ENCODE peak calls at places on chromosomes 12 and 14, in ten cellular contexts. O is HepG2, L is K562, Y is stomach, B is ovary, F is A549, Z is suprapubic skin, G is transverse colon, R is SK-N-SH, K is GM12878. S is an unnamed sample.

GRCh38 chr12:12039897-12040296 is 30.8 kb upstream of the BCL2L14 start:
- DNase-seq in O (no peak), L (no peak), Y (no peak), B (no peak), F (no peak), Z (no peak), G (peak; percentile 55), R (no peak), K (no peak), S (no peak)

GRCh38 chr14:24941719-24942118 is 108.2 kb downstream of the STXBP6 start:
- DNase-seq in O (no peak), L (no peak), Y (peak; percentile 66), B (no peak), F (no peak), Z (no peak), G (peak; percentile 68), R (no peak), K (no peak), S (no peak)

GRCh38 chr12:90211017-90211416 is 502.4 kb upstream of the ATP2B1 start:
- DNase-seq in O (no peak), L (no peak), Y (no peak), B (no peak), F (peak; percentile 5), Z (no peak), G (no peak), R (no peak), K (no peak), S (no peak)

GRCh38 chr12:92414383-92415065 is 268.9 kb upstream of the BTG1 start:
- DNase-seq in O (no peak), L (no peak), Y (no peak), B (no peak), F (no peak), Z (no peak), G (no peak), R (no peak), K (no peak), S (no peak)

GRCh38 chr12:530308-530707 is 70.6 kb downstream of the B4GALNT3 start:
- DNase-seq in O (no peak), L (no peak), Y (no peak), B (no peak), F (no peak), Z (no peak), G (no peak), R (no peak), K (no peak), S (no peak)

GRCh38 chr12:113826805-113827204 is 139.3 kb downstream of the RBM19 start:
- DNase-seq in O (no peak), L (peak; percentile 29), Y (no peak), B (no peak), F (peak; percentile 27), Z (no peak), G (no peak), R (no peak), K (no peak), S (no peak)

GRCh38 chr12:16675438-16675837 is 69.5 kb upstream of the LMO3 start:
- DNase-seq in O (no peak), L (no peak), Y (no peak), B (no peak), F (no peak), Z (no peak), G (no peak), R (no peak), K (no peak), S (no peak)

GRCh38 chr12:47080725-47081502 is 1.2 kb upstream of the AMIGO2 start:
- DNase-seq in O (no peak), L (peak; percentile 22), Y (peak; percentile 50), B (peak; percentile 60), F (no peak), Z (peak; percentile 84), G (peak; percentile 58), R (no peak), K (no peak), S (peak; percentile 28)

GRCh38 chr12:121283388-121283787 is 13.1 kb downstream of the CAMKK2 start:
- DNase-seq in O (no peak), L (no peak), Y (no peak), B (no peak), F (no peak), Z (no peak), G (no peak), R (no peak), K (no peak), S (no peak)

GRCh38 chr12:121283841-121284240 is 12.7 kb downstream of the CAMKK2 start:
- DNase-seq in O (no peak), L (no peak), Y (no peak), B (no peak), F (no peak), Z (no peak), G (no peak), R (no peak), K (no peak), S (no peak)

GRCh38 chr12:121282072-121282742 is 14.3 kb downstream of the CAMKK2 start:
- DNase-seq in O (no peak), L (no peak), Y (no peak), B (no peak), F (no peak), Z (no peak), G (no peak), R (no peak), K (no peak), S (no peak)

GRCh38 chr12:121285856-121286255 is 10.7 kb downstream of the CAMKK2 start:
- DNase-seq in O (no peak), L (no peak), Y (no peak), B (no peak), F (no peak), Z (no peak), G (no peak), R (no peak), K (no peak), S (no peak)

DNA sequence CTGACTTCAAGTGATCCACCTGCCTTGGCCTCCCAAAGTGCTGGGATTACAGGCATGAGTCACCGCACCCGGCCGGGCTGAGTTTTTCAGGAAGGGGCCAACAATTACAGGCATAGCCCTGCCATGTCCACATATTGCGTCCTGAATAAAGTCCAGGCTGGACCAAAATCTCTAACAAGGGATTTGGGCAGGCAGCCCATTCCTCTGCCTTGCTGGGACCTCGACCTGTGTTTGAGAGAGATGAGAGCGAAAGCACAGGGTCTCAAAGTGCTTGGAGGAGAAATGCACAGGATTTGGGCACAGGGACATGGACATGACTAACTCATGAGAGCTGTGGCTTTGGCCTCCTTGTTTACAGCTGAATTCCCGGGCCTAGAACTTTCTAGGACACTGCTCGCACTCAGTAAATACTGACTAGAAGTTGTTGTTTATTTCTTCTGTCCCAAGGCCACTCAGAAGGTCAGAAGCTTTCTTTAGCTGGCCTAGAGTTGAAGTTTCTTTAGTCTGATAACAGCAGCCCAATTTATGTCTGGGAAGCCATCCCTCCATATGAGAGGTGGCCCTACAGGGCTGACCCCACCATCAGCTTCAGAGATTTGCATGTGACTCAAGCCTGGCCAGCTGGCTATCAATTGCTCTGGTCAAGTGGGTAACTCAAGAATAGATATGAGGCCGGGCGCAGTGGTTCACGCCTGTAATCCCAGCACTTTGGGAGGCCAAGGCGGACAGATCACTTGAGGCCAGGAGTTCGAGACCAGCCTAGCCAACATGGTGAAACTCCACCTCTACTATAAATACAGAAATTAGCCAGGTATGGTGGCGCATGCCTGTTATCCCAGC is 11.7 kb downstream of the CAMKK2 start:
- DNase-seq in O (no peak), L (peak; percentile 8), Y (peak; percentile 39), B (peak; percentile 71), F (no peak), Z (no peak), G (peak; percentile 35), R (no peak), K (no peak), S (no peak)
- TF ChIP-seq EP300 in O (no peak), L (no peak), Y (no peak), B (no peak), F (no peak), Z (no peak), G (no peak), R (no peak), K (no peak), S (no peak)

DNA sequence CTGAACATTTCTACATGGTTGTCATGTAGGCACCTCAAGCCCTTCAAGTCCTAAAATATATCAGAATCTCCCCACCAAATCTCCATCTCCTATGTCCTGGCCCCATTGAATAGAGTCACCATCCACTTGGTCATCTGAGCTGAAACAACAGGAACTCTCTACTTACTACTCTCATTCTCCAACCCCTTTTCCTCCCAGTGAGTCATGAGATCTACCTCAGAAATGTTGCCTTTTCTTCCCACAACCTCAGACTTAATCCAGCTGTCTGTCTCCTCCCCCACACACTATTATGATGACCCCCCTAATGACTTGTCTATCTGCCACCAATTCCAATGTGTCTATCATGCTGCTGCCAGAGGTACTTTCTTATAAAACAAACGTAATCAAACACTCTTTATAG is 72.3 kb upstream of the TMEM263 start:
- DNase-seq in O (no peak), L (no peak), Y (no peak), B (no peak), F (no peak), Z (no peak), G (no peak), R (no peak), K (no peak), S (no peak)
- TF ChIP-seq EP300 in O (no peak), L (no peak), Y (no peak), B (no peak), F (no peak), Z (no peak), G (no peak), R (no peak), K (no peak), S (no peak)

GRCh38 chr14:55348766-55349453 is 62.7 kb downstream of the ATG14 start:
- DNase-seq in O (no peak), L (no peak), Y (no peak), B (no peak), F (no peak), Z (no peak), G (no peak), R (no peak), K (no peak), S (no peak)
- TF ChIP-seq EP300 in O (no peak), L (no peak), Y (no peak), B (no peak), F (no peak), Z (no peak), G (no peak), R (no peak), K (no peak), S (no peak)

GRCh38 chr14:67942311-67942710 is 122.7 kb downstream of the RAD51B start:
- DNase-seq in O (no peak), L (no peak), Y (no peak), B (no peak), F (no peak), Z (no peak), G (no peak), R (no peak), K (no peak), S (no peak)

GRCh38 chr14:67940476-67940875 is 120.9 kb downstream of the RAD51B start:
- DNase-seq in O (peak; percentile 27), L (no peak), Y (no peak), B (no peak), F (no peak), Z (no peak), G (no peak), R (no peak), K (no peak), S (no peak)

GRCh38 chr14:67941456-67942018 is 122.0 kb downstream of the RAD51B start:
- DNase-seq in O (peak; percentile 26), L (no peak), Y (no peak), B (no peak), F (no peak), Z (no peak), G (no peak), R (no peak), K (no peak), S (no peak)

GRCh38 chr14:67938046-67938445 is 118.5 kb downstream of the RAD51B start:
- DNase-seq in O (no peak), L (no peak), Y (no peak), B (no peak), F (no peak), Z (no peak), G (no peak), R (no peak), K (no peak), S (no peak)

DNA sequence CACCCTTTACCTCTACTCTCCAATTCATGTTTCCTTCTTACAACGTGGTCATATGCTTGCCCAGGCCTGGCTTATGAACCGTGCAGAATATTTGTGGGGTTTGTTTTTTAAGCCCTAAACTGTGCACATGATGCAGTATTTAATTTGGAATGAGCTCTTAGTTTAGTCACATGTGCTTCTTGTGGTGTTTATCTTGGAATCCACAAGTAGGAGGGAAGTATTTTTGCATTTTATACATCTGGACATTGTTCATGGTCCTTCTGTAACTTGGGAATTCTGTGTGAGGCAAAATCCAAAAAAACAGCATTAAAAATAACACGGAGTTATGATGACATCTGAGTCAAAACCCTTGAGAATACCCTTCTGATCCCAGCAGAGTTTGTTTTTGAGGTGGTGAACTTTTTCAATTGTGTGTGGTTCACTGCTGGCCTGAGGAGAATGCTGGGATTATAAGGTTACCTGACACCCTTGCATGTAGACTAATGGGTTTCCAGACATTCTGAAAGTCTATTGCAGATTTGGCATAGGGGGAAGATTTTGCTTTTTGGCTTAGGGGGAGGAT is 121.4 kb downstream of the RAD51B start:
- DNase-seq in O (no peak), L (no peak), Y (peak; percentile 40), B (no peak), F (no peak), Z (no peak), G (no peak), R (no peak), K (no peak), S (no peak)
- TF ChIP-seq EP300 in O (no peak), L (no peak), Y (no peak), B (no peak), F (no peak), Z (no peak), G (no peak), R (no peak), K (no peak), S (no peak)

S was measured in tibial nerve.